ENCODE peak calls at places on chromosomes 16 and 17, in five cellular contexts. N is activated naive CD4-positive, alpha-beta T cell; E is HTR-8/SVneo; V is GM23338; S is uterus. D is an unnamed sample.

GRCh38 chr16:8781797-8782196 is 15.6 kb downstream of the TMEM186 start:
- DNase-seq in V (no peak), N (no peak), S (no peak), E (no peak), D (no peak)

GRCh38 chr17:81053043-81053970 is 18.4 kb downstream of the BAIAP2 start:
- DNase-seq in V (no peak), S (no peak), N (no peak), E (no peak), D (no peak)

GRCh38 chr16:87847785-87848675 is 21.3 kb downstream of the SLC7A5 start:
- DNase-seq in E (no peak), S (no peak), V (no peak), N (no peak), D (no peak)

GRCh38 chr17:65243838-65244237 is 106.7 kb downstream of the RGS9 start:
- DNase-seq in N (no peak), E (no peak), S (no peak), V (peak), D (no peak)

GRCh38 chr17:69567130-69567529 is 152.6 kb downstream of the MAP2K6 start:
- DNase-seq in N (no peak), E (no peak), V (peak), S (no peak), D (no peak)

GRCh38 chr17:37476431-37477130 is 13.1 kb upstream of the DUSP14 start:
- DNase-seq in E (peak), S (no peak), N (no peak), V (no peak), D (no peak)

GRCh38 chr16:4182581-4183257 is 59.2 kb downstream of the SRL start:
- DNase-seq in S (no peak), N (no peak), V (no peak), E (no peak), D (no peak)

GRCh38 chr16:73053379-73054130 is 5.6 kb upstream of the ZFHX3 start:
- DNase-seq in E (no peak), S (no peak), V (peak), N (no peak), D (no peak)

D was measured in HS-27A.